ENCODE peak calls at places on chromosomes 3 and 15, in eight cellular contexts. U is IMR-90, Q is retinal pigment epithelial cell, I is GM20000, Z is mesothelial cell of epicardium, E is GM23338, O is nephron progenitor cell, J is colonic mucosa. V is an unnamed sample.

GRCh38 chr15:40252438-40253178 is 13.7 kb downstream of the PAK6 start:
- DNase-seq in E (peak; percentile 84), Q (no peak), I (peak; percentile 69), O (peak; percentile 66), U (no peak), Z (peak; percentile 59), J (peak; percentile 73), V (no peak)

GRCh38 chr15:52224211-52224610 is 33.0 kb upstream of the GNB5 start:
- DNase-seq in O (no peak), I (no peak), Z (no peak), E (no peak), U (peak; percentile 22), J (no peak), Q (no peak), V (no peak)

GRCh38 chr3:115040673-115041286 is 106.3 kb downstream of the ZBTB20 start:
- DNase-seq in O (peak; percentile 28), E (peak; percentile 63), Q (no peak), U (peak; percentile 52), Z (no peak), J (peak; percentile 27), I (peak; percentile 7), V (no peak)

GRCh38 chr3:188624384-188624783 is 470.4 kb downstream of the LPP start:
- DNase-seq in Q (no peak), E (no peak), U (peak; percentile 72), I (no peak), J (peak; percentile 25), O (no peak), Z (no peak), V (no peak)

GRCh38 chr3:39267631-39268553 is 11.9 kb downstream of the CX3CR1 start:
- DNase-seq in O (no peak), J (no peak), Z (no peak), I (no peak), E (no peak), U (no peak), Q (no peak), V (no peak)

GRCh38 chr15:39709941-39710340 is 72.7 kb downstream of the FSIP1 start:
- DNase-seq in Z (no peak), O (no peak), E (no peak), I (no peak), U (no peak), Q (no peak), J (no peak), V (no peak)

GRCh38 chr15:83207622-83208356 is at the start of gene HDGFL3:
- DNase-seq in Q (no peak), E (peak; percentile 75), I (peak; percentile 63), Z (peak; percentile 63), O (peak; percentile 71), U (peak; percentile 39), J (peak; percentile 37), V (no peak)

GRCh38 chr3:160616721-160617120 is 51.4 kb upstream of the KPNA4 start:
- DNase-seq in I (no peak), J (no peak), Z (no peak), E (no peak), O (no peak), U (peak; percentile 71), Q (peak; percentile 43), V (no peak)

GRCh38 chr3:49611291-49611690 is 57.0 kb downstream of the BSN start:
- DNase-seq in J (no peak), O (no peak), Q (no peak), U (no peak), I (no peak), E (no peak), Z (no peak), V (no peak)

GRCh38 chr3:21274000-21274671 is 476.9 kb downstream of the ZNF385D start:
- DNase-seq in J (no peak), I (no peak), Z (no peak), Q (peak; percentile 50), E (no peak), U (peak; percentile 17), O (no peak), V (no peak)

GRCh38 chr15:88882745-88883144 is 12.6 kb downstream of the HAPLN3 start:
- DNase-seq in Z (no peak), I (no peak), O (no peak), U (peak; percentile 62), J (no peak), Q (no peak), E (no peak), V (no peak)

GRCh38 chr3:76615739-76616138 is 424.2 kb upstream of the ROBO2 start:
- DNase-seq in J (no peak), Q (no peak), Z (no peak), U (peak; percentile 64), I (no peak), E (no peak), O (no peak), V (no peak)

GRCh38 chr3:151265866-151266265 is 12.5 kb downstream of the P2RY14 start:
- DNase-seq in Q (no peak), I (peak; percentile 26), J (no peak), Z (no peak), O (no peak), E (peak; percentile 87), U (no peak), V (no peak)

GRCh38 chr15:88645171-88646087 is 6.6 kb downstream of the ISG20 start:
- DNase-seq in E (no peak), U (no peak), O (no peak), J (no peak), Z (no peak), I (no peak), Q (no peak), V (no peak)

GRCh38 chr3:195247086-195247862 is 23.7 kb downstream of the XXYLT1 start:
- DNase-seq in J (no peak), U (no peak), E (no peak), Q (no peak), O (no peak), I (no peak), Z (peak; percentile 28), V (no peak)

DNA sequence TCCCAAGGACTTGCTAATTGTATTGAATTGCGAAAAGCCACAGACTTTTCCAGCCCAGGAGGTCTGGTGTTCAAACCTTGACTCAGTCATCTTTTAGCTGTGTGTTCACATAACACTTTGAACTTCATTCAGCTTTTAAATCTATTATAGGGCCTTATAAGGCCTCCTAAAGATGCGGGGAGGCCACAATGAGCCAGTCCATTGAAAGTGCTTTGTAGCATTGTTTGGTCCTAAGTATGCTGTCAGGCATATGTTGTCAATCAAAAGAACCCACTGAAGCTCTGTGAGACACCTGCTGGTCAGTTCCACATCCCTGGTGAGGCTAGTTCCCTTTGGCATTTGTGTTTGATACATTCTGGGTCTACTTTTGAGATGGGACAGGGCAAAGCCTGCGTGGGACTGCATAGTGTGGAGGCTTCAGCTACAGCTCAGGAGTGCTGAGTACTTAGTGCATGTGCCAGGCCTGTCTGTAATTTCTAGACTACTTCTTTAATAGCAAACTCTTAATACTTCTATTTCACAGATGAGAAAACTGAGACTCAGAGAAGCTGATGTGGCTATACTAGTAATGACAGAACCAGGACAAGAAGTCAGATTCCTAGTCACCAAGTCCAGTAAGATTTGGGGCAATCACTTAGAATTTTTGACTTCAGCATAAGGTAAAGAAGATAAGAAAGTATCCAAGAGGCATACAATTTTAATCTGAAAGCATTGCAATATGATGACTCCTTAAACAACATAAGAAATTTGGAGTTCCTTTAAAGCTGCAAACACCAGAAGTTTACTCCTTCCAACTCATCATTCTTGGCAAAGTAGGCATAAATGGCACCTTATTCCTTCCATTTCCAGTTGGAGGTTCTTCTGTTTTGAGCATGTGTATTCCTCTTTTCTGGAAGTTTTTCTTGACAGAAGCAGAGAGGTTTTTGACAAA is 213.0 kb downstream of the PDCD6IP start:
- DNase-seq in Z (no peak), J (no peak), U (peak; percentile 63), Q (no peak), I (no peak), E (no peak), O (no peak), V (no peak)
- TF ChIP-seq CTCF in Z (no peak), J (no peak), U (peak; percentile 8), Q (peak; percentile 40), I (peak; percentile 5), E (peak; percentile 47), O (no peak), V (peak; percentile 57)

DNA sequence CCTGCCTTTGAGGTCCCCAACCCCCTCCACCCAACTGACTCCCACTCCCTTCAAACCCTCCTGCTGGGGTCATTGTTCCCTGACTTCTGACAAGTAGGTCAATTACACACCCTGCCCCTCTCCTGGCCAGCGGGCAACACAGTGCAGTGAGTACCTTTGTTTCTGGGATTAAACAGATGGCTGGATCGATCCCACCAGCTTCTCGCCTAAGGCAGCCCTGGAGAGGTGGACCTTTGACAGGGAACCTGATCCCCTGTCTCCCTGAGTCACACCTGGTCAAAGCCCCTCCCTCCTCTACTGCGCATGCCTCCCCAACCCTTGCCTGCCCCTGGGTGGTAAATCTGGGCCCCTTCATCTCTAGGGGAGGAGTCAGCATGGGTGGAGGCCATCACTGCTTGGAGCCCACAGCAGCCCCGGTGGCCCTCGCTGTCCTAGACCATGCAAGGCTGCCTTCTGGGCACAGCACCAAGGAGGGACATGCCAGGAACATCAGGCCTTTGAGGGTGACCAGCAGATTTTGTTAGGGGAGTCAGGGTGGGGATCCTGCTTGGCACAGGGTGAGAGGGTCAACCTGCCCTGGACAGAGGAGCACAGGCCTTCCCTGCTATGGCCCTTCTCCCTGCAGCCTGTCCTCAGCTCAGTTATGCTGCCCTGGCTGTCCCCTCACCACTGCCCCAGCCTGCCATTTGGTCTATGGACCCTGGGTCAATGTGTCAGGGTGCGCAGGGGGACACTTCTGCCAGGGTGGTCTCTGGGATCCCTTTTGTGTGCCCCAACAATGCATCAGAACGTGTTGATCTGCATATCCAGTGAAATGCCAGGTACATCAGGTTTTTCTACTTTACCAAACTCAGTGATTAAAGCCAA is 9.8 kb upstream of the PRR23E start:
- DNase-seq in E (peak; percentile 18), J (peak; percentile 13), U (no peak), Z (peak; percentile 35), Q (no peak), O (no peak), I (no peak), V (no peak)
- TF ChIP-seq CTCF in E (no peak), J (no peak), U (no peak), Z (no peak), Q (no peak), O (no peak), I (no peak), V (no peak)

DNA sequence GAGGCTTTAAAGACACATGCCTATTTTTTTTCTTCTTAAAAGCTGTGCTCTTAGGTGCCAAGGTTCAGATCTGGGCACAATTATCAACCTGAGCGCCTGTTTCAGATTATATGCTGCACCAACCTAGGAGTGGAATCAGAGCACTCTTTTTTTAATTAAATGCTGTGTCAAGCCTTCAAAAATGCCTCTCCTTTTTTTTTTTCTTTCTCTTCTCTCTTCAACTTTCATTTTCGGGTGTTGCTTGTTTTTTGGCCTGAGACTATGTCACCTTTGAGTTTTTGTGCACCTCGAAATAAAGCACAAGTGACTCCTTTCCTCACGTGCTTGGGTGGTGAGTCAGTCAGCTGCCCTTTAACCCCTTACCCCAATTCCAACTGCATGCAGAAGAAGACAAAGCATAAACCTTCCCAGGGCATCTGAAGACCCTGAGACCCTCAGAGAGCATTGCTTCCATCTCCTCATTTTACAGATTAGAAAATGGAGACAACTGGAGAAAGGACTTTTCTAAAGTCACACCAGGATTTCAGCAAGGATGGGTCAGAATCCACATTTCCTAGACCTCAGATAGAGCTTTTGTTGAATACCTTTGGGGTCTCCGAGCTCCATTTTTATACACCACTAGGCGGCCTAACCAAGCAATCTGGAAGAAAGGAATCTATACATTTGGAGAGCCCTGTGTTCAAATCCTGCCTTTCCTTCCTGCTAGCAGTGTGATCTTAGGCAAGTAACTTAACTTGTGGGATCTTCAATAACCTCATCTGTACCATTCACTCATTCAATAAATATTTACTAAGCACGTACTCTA is 631 bp upstream of the PRICKLE2 start:
- DNase-seq in E (peak; percentile 44), I (peak; percentile 17), U (peak; percentile 51), Q (no peak), O (no peak), Z (no peak), J (no peak), V (no peak)
- TF ChIP-seq CTCF in E (peak; percentile 15), I (no peak), U (no peak), Q (no peak), O (no peak), Z (no peak), J (no peak), V (peak; percentile 4)

GRCh38 chr3:99817437-99818240 is at the start of gene CMSS1:
- DNase-seq in Z (peak; percentile 98), Q (peak; percentile 60), J (peak; percentile 95), U (peak; percentile 90), O (peak; percentile 99), I (peak; percentile 87), E (peak; percentile 92), V (peak; percentile 76)
- TF ChIP-seq CTCF in Z (no peak), Q (peak; percentile 35), J (no peak), U (peak; percentile 22), O (no peak), I (no peak), E (no peak), V (peak; percentile 25)